ENCODE peak calls at places on chromosomes 7 and 10, in six cellular contexts. I is OCI-LY7, D is neural progenitor cell, W is upper lobe of right lung, F is NB4, Z is heart right ventricle. A is an unnamed sample.

GRCh38 chr10:97916586-97916985 is 66.9 kb downstream of the GOLGA7B start:
- DNase-seq in D (no peak), I (no peak), F (peak; percentile 21), Z (no peak), W (no peak), A (no peak)

GRCh38 chr7:105760549-105761447 is 115.6 kb downstream of the ATXN7L1 start:
- DNase-seq in F (no peak), I (no peak), Z (no peak), W (no peak), D (no peak), A (no peak)

GRCh38 chr7:88485811-88486210 is 179.1 kb upstream of the STEAP4 start:
- DNase-seq in I (no peak), F (no peak), D (no peak), W (no peak), Z (no peak), A (no peak)

GRCh38 chr7:18583305-18583704 is 87.8 kb downstream of the HDAC9 start:
- DNase-seq in F (no peak), I (no peak), Z (no peak), D (no peak), W (no peak), A (no peak)

GRCh38 chr10:71536332-71536731 is 139.6 kb downstream of the CDH23 start:
- DNase-seq in I (no peak), Z (no peak), W (no peak), F (no peak), D (no peak), A (no peak)

GRCh38 chr10:43263551-43264323 is 3.1 kb downstream of the RASGEF1A start:
- DNase-seq in D (peak; percentile 42), I (no peak), F (no peak), Z (no peak), W (no peak), A (no peak)

GRCh38 chr7:66413379-66414114 is 208.4 kb downstream of the TPST1 start:
- DNase-seq in D (peak; percentile 97), I (peak; percentile 56), Z (peak; percentile 83), W (peak; percentile 91), F (peak; percentile 43), A (peak; percentile 86)

GRCh38 chr7:7765422-7765821 is 47.0 kb upstream of the RPA3 start:
- DNase-seq in F (no peak), D (no peak), I (no peak), W (no peak), Z (no peak), A (no peak)

GRCh38 chr7:75040512-75040911 is 33.1 kb downstream of the RCC1L start:
- DNase-seq in W (no peak), Z (no peak), D (no peak), F (no peak), I (no peak), A (no peak)

GRCh38 chr10:34850036-34850435 is 34.9 kb upstream of the PARD3 start:
- DNase-seq in I (no peak), Z (no peak), D (no peak), W (no peak), F (no peak), A (no peak)

GRCh38 chr7:115328018-115328417 is 406.1 kb downstream of the MDFIC start:
- DNase-seq in Z (no peak), I (no peak), F (no peak), W (no peak), D (no peak), A (no peak)

GRCh38 chr10:72692897-72693598 is 1.1 kb downstream of the MCU start:
- DNase-seq in D (peak; percentile 34), Z (no peak), W (no peak), F (peak; percentile 36), I (peak; percentile 45), A (no peak)

GRCh38 chr7:87139514-87139913 is 12.7 kb upstream of the DMTF1 start:
- DNase-seq in I (no peak), D (no peak), Z (no peak), F (no peak), W (no peak), A (no peak)

GRCh38 chr10:61978965-61979364 is 77.5 kb downstream of the ARID5B start:
- DNase-seq in Z (peak; percentile 36), D (no peak), F (peak; percentile 18), W (peak; percentile 71), I (no peak), A (no peak)
- TF ChIP-seq CTCF in Z (peak; percentile 45), D (peak; percentile 7), F (no peak), W (peak; percentile 36), I (peak; percentile 58), A (no peak)

GRCh38 chr10:93481931-93482834 is at the start of gene MYOF:
- DNase-seq in F (peak; percentile 88), I (peak; percentile 72), W (peak; percentile 80), Z (peak; percentile 48), D (peak; percentile 72), A (no peak)
- TF ChIP-seq CTCF in F (peak; percentile 50), I (peak; percentile 77), W (peak; percentile 61), Z (peak; percentile 69), D (peak; percentile 71), A (peak; percentile 71)

GRCh38 chr10:123140164-123140982 is 4.6 kb downstream of the HMX3 start:
- DNase-seq in I (no peak), D (peak; percentile 82), F (no peak), W (no peak), Z (no peak), A (no peak)
- TF ChIP-seq CTCF in I (peak; percentile 27), D (peak; percentile 39), F (no peak), W (no peak), Z (no peak), A (peak; percentile 27)

GRCh38 chr7:33807779-33808482 is 97.4 kb upstream of the BMPER start:
- DNase-seq in W (no peak), F (peak; percentile 29), D (peak; percentile 25), Z (peak; percentile 18), I (peak; percentile 10), A (no peak)
- TF ChIP-seq CTCF in W (no peak), F (peak; percentile 59), D (peak; percentile 50), Z (no peak), I (peak; percentile 63), A (peak; percentile 51)

DNA sequence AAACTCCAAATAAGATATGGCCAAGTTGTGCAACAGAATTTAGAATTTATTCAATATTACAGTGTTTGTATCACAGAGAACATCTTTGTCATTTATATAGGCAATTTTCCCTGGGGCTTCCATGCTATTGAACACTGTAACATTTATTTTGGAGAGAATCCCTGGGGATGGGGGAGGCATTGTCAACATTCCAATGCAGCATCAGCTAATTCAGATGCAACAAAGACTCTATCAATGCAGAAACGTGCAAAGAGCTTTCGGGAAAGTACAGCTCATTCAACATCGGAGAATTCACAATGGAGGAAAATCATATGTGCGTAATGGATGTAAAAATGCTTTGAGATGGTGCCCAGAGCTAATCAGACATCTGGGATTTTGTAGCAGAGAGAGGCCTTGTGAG is 28.2 kb upstream of the FIS1 start:
- DNase-seq in Z (no peak), F (no peak), D (peak; percentile 35), I (no peak), W (no peak), A (no peak)
- TF ChIP-seq CTCF in Z (no peak), F (no peak), D (no peak), I (no peak), W (no peak), A (no peak)

GRCh38 chr7:1924185-1924817 is 254.2 kb downstream of the ELFN1 start:
- DNase-seq in I (no peak), Z (no peak), D (no peak), W (no peak), F (peak; percentile 96), A (no peak)

GRCh38 chr7:1925973-1926907 is 256.2 kb downstream of the ELFN1 start:
- DNase-seq in W (no peak), Z (no peak), I (no peak), D (no peak), F (peak; percentile 45), A (no peak)

GRCh38 chr7:1926908-1927306 is 256.8 kb downstream of the ELFN1 start:
- DNase-seq in I (peak; percentile 23), Z (no peak), F (no peak), D (no peak), W (no peak), A (no peak)

GRCh38 chr7:1923409-1924053 is 253.5 kb downstream of the ELFN1 start:
- DNase-seq in I (no peak), W (no peak), D (no peak), Z (peak; percentile 9), F (no peak), A (no peak)

GRCh38 chr7:1925349-1925748 is 255.3 kb downstream of the ELFN1 start:
- DNase-seq in Z (peak; percentile 5), W (no peak), I (no peak), D (no peak), F (peak; percentile 75), A (no peak)
- TF ChIP-seq CTCF in Z (no peak), W (no peak), I (peak; percentile 33), D (peak; percentile 19), F (peak; percentile 69), A (no peak)

GRCh38 chr10:77605466-77605865 is 32.1 kb downstream of the KCNMA1 start:
- DNase-seq in I (no peak), F (no peak), Z (no peak), W (no peak), D (peak; percentile 64), A (no peak)
- TF ChIP-seq CTCF in I (no peak), F (no peak), Z (no peak), W (no peak), D (peak; percentile 50), A (no peak)

GRCh38 chr7:151311294-151311864 is 30.2 kb upstream of the NUB1 start:
- DNase-seq in Z (no peak), W (no peak), I (peak; percentile 37), D (peak; percentile 20), F (peak; percentile 72), A (no peak)

GRCh38 chr7:151308791-151309190 is 32.8 kb upstream of the NUB1 start:
- DNase-seq in F (no peak), W (no peak), D (no peak), Z (no peak), I (no peak), A (no peak)

GRCh38 chr7:151309306-151309705 is 32.3 kb upstream of the NUB1 start:
- DNase-seq in I (no peak), F (no peak), W (no peak), D (no peak), Z (no peak), A (no peak)

GRCh38 chr7:151312356-151312755 is 29.3 kb upstream of the NUB1 start:
- DNase-seq in I (no peak), F (no peak), Z (no peak), W (no peak), D (no peak), A (no peak)

GRCh38 chr7:151310578-151310977 is 31.0 kb upstream of the NUB1 start:
- DNase-seq in I (peak; percentile 36), Z (no peak), F (peak; percentile 52), W (no peak), D (no peak), A (no peak)
- TF ChIP-seq CTCF in I (peak; percentile 78), Z (peak; percentile 19), F (peak; percentile 38), W (peak; percentile 33), D (peak; percentile 34), A (peak; percentile 43)

DNA sequence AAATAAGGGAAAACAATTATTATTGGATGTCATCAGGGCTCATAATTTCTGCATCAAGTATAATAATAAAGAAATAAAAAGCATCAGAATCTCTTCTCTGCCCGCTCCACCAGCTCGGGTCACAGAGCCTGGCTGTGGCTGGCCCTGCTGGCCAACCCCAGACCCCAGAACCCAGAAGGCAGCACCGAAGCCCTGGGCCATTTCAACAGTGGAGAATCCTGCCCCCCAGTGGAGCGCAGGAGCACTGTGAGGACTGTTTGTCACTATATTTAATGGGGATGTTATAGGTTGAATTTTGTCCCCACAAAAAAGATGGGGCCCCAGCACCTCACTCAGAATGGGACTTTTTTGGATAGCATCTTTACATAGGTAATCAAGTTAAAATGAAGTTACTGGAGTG is 27.3 kb downstream of the DENND11 start:
- DNase-seq in Z (no peak), W (no peak), D (peak; percentile 80), I (peak; percentile 5), F (peak; percentile 23), A (no peak)
- TF ChIP-seq CTCF in Z (peak; percentile 39), W (peak; percentile 39), D (peak; percentile 92), I (peak; percentile 76), F (peak; percentile 51), A (peak; percentile 47)

A was measured in progenitor cell of endocrine pancreas.